ENCODE peak calls at places on chromosomes 3 and 15, in eight cellular contexts. One of them, this sample, is unnamed.

GRCh38 chr3:31277582-31277981 is 255.1 kb upstream of the STT3B start:
- DNase-seq in HCT116: no peak
- DNase-seq in A549: no peak
- DNase-seq in esophagus squamous epithelium: no peak
- DNase-seq in adrenal gland: no peak
- DNase-seq in uterus: no peak
- DNase-seq in gastrocnemius medialis: no peak
- DNase-seq in body of pancreas: no peak
- DNase-seq in this sample: no peak

GRCh38 chr3:150922611-150923010 is 17.4 kb upstream of the MINDY4B start:
- DNase-seq in HCT116: peak
- DNase-seq in A549: peak
- DNase-seq in esophagus squamous epithelium: no peak
- DNase-seq in adrenal gland: no peak
- DNase-seq in uterus: peak
- DNase-seq in gastrocnemius medialis: no peak
- DNase-seq in body of pancreas: no peak
- DNase-seq in this sample: no peak

GRCh38 chr15:63363292-63363691 is 18.4 kb downstream of the CA12 start:
- DNase-seq in HCT116: no peak
- DNase-seq in A549: no peak
- DNase-seq in esophagus squamous epithelium: no peak
- DNase-seq in adrenal gland: no peak
- DNase-seq in uterus: no peak
- DNase-seq in gastrocnemius medialis: no peak
- DNase-seq in body of pancreas: no peak
- DNase-seq in this sample: no peak

GRCh38 chr3:42518800-42519567 is 16.5 kb downstream of the VIPR1 start:
- DNase-seq in HCT116: no peak
- DNase-seq in A549: no peak
- DNase-seq in esophagus squamous epithelium: no peak
- DNase-seq in adrenal gland: no peak
- DNase-seq in uterus: no peak
- DNase-seq in gastrocnemius medialis: no peak
- DNase-seq in body of pancreas: no peak
- DNase-seq in this sample: no peak

GRCh38 chr3:194270627-194271458 is 80.3 kb downstream of the CPN2 start:
- DNase-seq in HCT116: peak
- DNase-seq in A549: no peak
- DNase-seq in esophagus squamous epithelium: no peak
- DNase-seq in adrenal gland: peak
- DNase-seq in uterus: peak
- DNase-seq in gastrocnemius medialis: peak
- DNase-seq in body of pancreas: peak
- DNase-seq in this sample: peak

GRCh38 chr3:68876112-68876713 is 56.1 kb downstream of the TAFA4 start:
- DNase-seq in HCT116: peak
- DNase-seq in A549: peak
- DNase-seq in esophagus squamous epithelium: no peak
- DNase-seq in adrenal gland: peak
- DNase-seq in uterus: no peak
- DNase-seq in gastrocnemius medialis: no peak
- DNase-seq in body of pancreas: peak
- DNase-seq in this sample: no peak

GRCh38 chr15:78049691-78050440 is 27.6 kb downstream of the TBC1D2B start:
- DNase-seq in HCT116: no peak
- DNase-seq in A549: no peak
- DNase-seq in esophagus squamous epithelium: no peak
- DNase-seq in adrenal gland: peak
- DNase-seq in uterus: no peak
- DNase-seq in gastrocnemius medialis: no peak
- DNase-seq in body of pancreas: no peak
- DNase-seq in this sample: peak

GRCh38 chr3:128701342-128702212 is 24.4 kb upstream of the RAB7A start:
- DNase-seq in HCT116: no peak
- DNase-seq in A549: no peak
- DNase-seq in esophagus squamous epithelium: no peak
- DNase-seq in adrenal gland: no peak
- DNase-seq in uterus: no peak
- DNase-seq in gastrocnemius medialis: no peak
- DNase-seq in body of pancreas: no peak
- DNase-seq in this sample: peak

GRCh38 chr3:135140543-135140942 is 345.5 kb downstream of the EPHB1 start:
- DNase-seq in HCT116: no peak
- DNase-seq in A549: no peak
- DNase-seq in esophagus squamous epithelium: no peak
- DNase-seq in adrenal gland: no peak
- DNase-seq in uterus: no peak
- DNase-seq in gastrocnemius medialis: peak
- DNase-seq in body of pancreas: no peak
- DNase-seq in this sample: no peak

GRCh38 chr3:108552267-108553159 is 36.7 kb downstream of the CIP2A start:
- DNase-seq in HCT116: peak
- DNase-seq in A549: peak
- DNase-seq in esophagus squamous epithelium: no peak
- DNase-seq in adrenal gland: no peak
- DNase-seq in uterus: no peak
- DNase-seq in gastrocnemius medialis: no peak
- DNase-seq in body of pancreas: no peak
- DNase-seq in this sample: no peak

GRCh38 chr15:49082960-49083359 is 36.7 kb upstream of the SECISBP2L start:
- DNase-seq in HCT116: no peak
- DNase-seq in A549: no peak
- DNase-seq in esophagus squamous epithelium: no peak
- DNase-seq in adrenal gland: no peak
- DNase-seq in uterus: no peak
- DNase-seq in gastrocnemius medialis: no peak
- DNase-seq in body of pancreas: no peak
- DNase-seq in this sample: no peak

GRCh38 chr3:6861989-6862879 is 1.3 kb downstream of the GRM7 start:
- DNase-seq in HCT116: no peak
- DNase-seq in A549: no peak
- DNase-seq in esophagus squamous epithelium: no peak
- DNase-seq in adrenal gland: no peak
- DNase-seq in uterus: no peak
- DNase-seq in gastrocnemius medialis: no peak
- DNase-seq in body of pancreas: peak
- DNase-seq in this sample: no peak

GRCh38 chr3:34248352-34248751 is 449.9 kb downstream of the PDCD6IP start:
- DNase-seq in HCT116: no peak
- DNase-seq in A549: no peak
- DNase-seq in esophagus squamous epithelium: no peak
- DNase-seq in adrenal gland: no peak
- DNase-seq in uterus: no peak
- DNase-seq in gastrocnemius medialis: no peak
- DNase-seq in body of pancreas: no peak
- DNase-seq in this sample: no peak

GRCh38 chr15:91128028-91128427 is 28.0 kb downstream of the SV2B start:
- DNase-seq in HCT116: no peak
- DNase-seq in A549: no peak
- DNase-seq in esophagus squamous epithelium: no peak
- DNase-seq in adrenal gland: no peak
- DNase-seq in uterus: no peak
- DNase-seq in gastrocnemius medialis: no peak
- DNase-seq in body of pancreas: no peak
- DNase-seq in this sample: no peak

GRCh38 chr3:58329150-58329921 is 3.4 kb upstream of the PXK start:
- DNase-seq in HCT116: no peak
- DNase-seq in A549: no peak
- DNase-seq in esophagus squamous epithelium: no peak
- DNase-seq in adrenal gland: no peak
- DNase-seq in uterus: no peak
- DNase-seq in gastrocnemius medialis: no peak
- DNase-seq in body of pancreas: no peak
- DNase-seq in this sample: no peak

GRCh38 chr3:42751609-42752008 is 21.4 kb downstream of the CCDC13 start:
- DNase-seq in HCT116: no peak
- DNase-seq in A549: no peak
- DNase-seq in esophagus squamous epithelium: no peak
- DNase-seq in adrenal gland: peak
- DNase-seq in uterus: peak
- DNase-seq in gastrocnemius medialis: no peak
- DNase-seq in body of pancreas: no peak
- DNase-seq in this sample: no peak

GRCh38 chr3:38461086-38461390 is 7.3 kb downstream of the ACVR2B start:
- DNase-seq in HCT116: no peak
- DNase-seq in A549: no peak
- DNase-seq in esophagus squamous epithelium: no peak
- DNase-seq in adrenal gland: no peak
- DNase-seq in uterus: no peak
- DNase-seq in gastrocnemius medialis: no peak
- DNase-seq in body of pancreas: no peak
- DNase-seq in this sample: no peak

GRCh38 chr3:169495569-169495968 is 167.9 kb downstream of the MECOM start:
- DNase-seq in HCT116: no peak
- DNase-seq in A549: no peak
- DNase-seq in esophagus squamous epithelium: no peak
- DNase-seq in adrenal gland: no peak
- DNase-seq in uterus: no peak
- DNase-seq in gastrocnemius medialis: no peak
- DNase-seq in body of pancreas: no peak
- DNase-seq in this sample: no peak

GRCh38 chr3:169494982-169495381 is 168.5 kb downstream of the MECOM start:
- DNase-seq in HCT116: no peak
- DNase-seq in A549: no peak
- DNase-seq in esophagus squamous epithelium: no peak
- DNase-seq in adrenal gland: no peak
- DNase-seq in uterus: no peak
- DNase-seq in gastrocnemius medialis: no peak
- DNase-seq in body of pancreas: no peak
- DNase-seq in this sample: no peak

GRCh38 chr3:169498336-169498735 is 165.2 kb downstream of the MECOM start:
- DNase-seq in HCT116: no peak
- DNase-seq in A549: no peak
- DNase-seq in esophagus squamous epithelium: no peak
- DNase-seq in adrenal gland: no peak
- DNase-seq in uterus: no peak
- DNase-seq in gastrocnemius medialis: no peak
- DNase-seq in body of pancreas: no peak
- DNase-seq in this sample: no peak

GRCh38 chr3:169497567-169498257 is 165.8 kb downstream of the MECOM start:
- DNase-seq in HCT116: no peak
- DNase-seq in A549: no peak
- DNase-seq in esophagus squamous epithelium: no peak
- DNase-seq in adrenal gland: no peak
- DNase-seq in uterus: no peak
- DNase-seq in gastrocnemius medialis: no peak
- DNase-seq in body of pancreas: no peak
- DNase-seq in this sample: no peak

DNA sequence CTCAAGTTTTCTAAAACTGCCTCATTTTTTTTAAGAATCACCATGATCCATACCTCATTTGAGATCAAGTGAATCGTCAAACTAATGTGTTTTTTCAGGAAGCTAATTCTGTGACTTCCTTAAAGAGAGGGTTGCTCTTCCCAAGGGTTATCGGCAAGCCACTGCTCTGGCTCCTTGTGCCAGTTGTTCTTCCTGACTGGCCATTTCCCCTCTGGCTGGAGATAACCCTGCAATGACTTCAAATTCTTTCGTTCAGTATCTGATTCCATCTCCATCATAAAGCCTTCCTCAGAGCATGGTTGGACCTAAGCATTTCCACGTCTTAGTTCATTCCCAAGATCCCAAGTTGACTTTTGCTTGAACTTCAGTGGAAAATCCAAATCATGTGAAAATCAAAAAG is 167.1 kb downstream of the MECOM start:
- DNase-seq in HCT116: no peak
- DNase-seq in A549: no peak
- DNase-seq in esophagus squamous epithelium: no peak
- DNase-seq in adrenal gland: no peak
- DNase-seq in uterus: no peak
- DNase-seq in gastrocnemius medialis: no peak
- DNase-seq in body of pancreas: no peak
- DNase-seq in this sample: no peak
- TF ChIP-seq POLR2A in HCT116: no peak
- TF ChIP-seq POLR2A in A549: no peak
- TF ChIP-seq POLR2A in esophagus squamous epithelium: no peak
- TF ChIP-seq POLR2A in adrenal gland: no peak
- TF ChIP-seq POLR2A in uterus: no peak
- TF ChIP-seq POLR2A in gastrocnemius medialis: no peak
- TF ChIP-seq POLR2A in body of pancreas: no peak
- TF ChIP-seq POLR2A in this sample: no peak

GRCh38 chr3:180287703-180288102 is 251.0 kb upstream of the PEX5L start:
- DNase-seq in HCT116: no peak
- DNase-seq in A549: no peak
- DNase-seq in esophagus squamous epithelium: no peak
- DNase-seq in adrenal gland: no peak
- DNase-seq in uterus: no peak
- DNase-seq in gastrocnemius medialis: no peak
- DNase-seq in body of pancreas: no peak
- DNase-seq in this sample: no peak

GRCh38 chr3:180280601-180281000 is 243.9 kb upstream of the PEX5L start:
- DNase-seq in HCT116: no peak
- DNase-seq in A549: no peak
- DNase-seq in esophagus squamous epithelium: no peak
- DNase-seq in adrenal gland: no peak
- DNase-seq in uterus: no peak
- DNase-seq in gastrocnemius medialis: no peak
- DNase-seq in body of pancreas: peak
- DNase-seq in this sample: no peak

GRCh38 chr3:180282386-180282785 is 245.6 kb upstream of the PEX5L start:
- DNase-seq in HCT116: no peak
- DNase-seq in A549: no peak
- DNase-seq in esophagus squamous epithelium: no peak
- DNase-seq in adrenal gland: no peak
- DNase-seq in uterus: no peak
- DNase-seq in gastrocnemius medialis: no peak
- DNase-seq in body of pancreas: no peak
- DNase-seq in this sample: no peak

GRCh38 chr3:180283251-180283650 is 246.5 kb upstream of the PEX5L start:
- DNase-seq in HCT116: no peak
- DNase-seq in A549: no peak
- DNase-seq in esophagus squamous epithelium: no peak
- DNase-seq in adrenal gland: no peak
- DNase-seq in uterus: no peak
- DNase-seq in gastrocnemius medialis: no peak
- DNase-seq in body of pancreas: no peak
- DNase-seq in this sample: no peak

GRCh38 chr3:180284331-180285110 is 247.8 kb upstream of the PEX5L start:
- DNase-seq in HCT116: no peak
- DNase-seq in A549: no peak
- DNase-seq in esophagus squamous epithelium: no peak
- DNase-seq in adrenal gland: no peak
- DNase-seq in uterus: no peak
- DNase-seq in gastrocnemius medialis: no peak
- DNase-seq in body of pancreas: no peak
- DNase-seq in this sample: no peak
- H3K27ac ChIP-seq in HCT116: no peak
- H3K27ac ChIP-seq in A549: no peak
- H3K27ac ChIP-seq in esophagus squamous epithelium: no peak
- H3K27ac ChIP-seq in adrenal gland: no peak
- H3K27ac ChIP-seq in uterus: no peak
- H3K27ac ChIP-seq in gastrocnemius medialis: no peak
- H3K27ac ChIP-seq in body of pancreas: no peak
- H3K27ac ChIP-seq in this sample: no peak

GRCh38 chr3:127440384-127440783 is 150.1 kb downstream of the TPRA1 start:
- DNase-seq in HCT116: no peak
- DNase-seq in A549: no peak
- DNase-seq in esophagus squamous epithelium: no peak
- DNase-seq in adrenal gland: no peak
- DNase-seq in uterus: peak
- DNase-seq in gastrocnemius medialis: no peak
- DNase-seq in body of pancreas: peak
- DNase-seq in this sample: no peak
- TF ChIP-seq CTCF in HCT116: no peak
- TF ChIP-seq CTCF in A549: no peak
- TF ChIP-seq CTCF in esophagus squamous epithelium: no peak
- TF ChIP-seq CTCF in adrenal gland: no peak
- TF ChIP-seq CTCF in uterus: no peak
- TF ChIP-seq CTCF in gastrocnemius medialis: no peak
- TF ChIP-seq CTCF in body of pancreas: no peak
- TF ChIP-seq CTCF in this sample: no peak

GRCh38 chr3:52444860-52445793 is at the start of gene SEMA3G:
- DNase-seq in HCT116: peak
- DNase-seq in A549: peak
- DNase-seq in esophagus squamous epithelium: no peak
- DNase-seq in adrenal gland: no peak
- DNase-seq in uterus: no peak
- DNase-seq in gastrocnemius medialis: peak
- DNase-seq in body of pancreas: peak
- DNase-seq in this sample: peak
- TF ChIP-seq POLR2A in HCT116: peak
- TF ChIP-seq POLR2A in A549: peak
- TF ChIP-seq POLR2A in esophagus squamous epithelium: peak
- TF ChIP-seq POLR2A in adrenal gland: no peak
- TF ChIP-seq POLR2A in uterus: peak
- TF ChIP-seq POLR2A in gastrocnemius medialis: peak
- TF ChIP-seq POLR2A in body of pancreas: peak
- TF ChIP-seq POLR2A in this sample: peak